ENCODE peak calls at places on chromosomes 7 and 10, in seven cellular contexts. One of them, this sample, is unnamed.

GRCh38 chr7:132292803-132293202 is 283.5 kb downstream of the PLXNA4 start:
- DNase-seq in GM10248: no peak
- DNase-seq in activated B cell treated with CpG ODN at 0.5 μM for 24 hours: no peak
- DNase-seq in body of pancreas: no peak
- DNase-seq in colonic mucosa: no peak
- DNase-seq in H9: no peak
- DNase-seq in fibroblast of lung: peak; percentile 18
- DNase-seq in this sample: peak; percentile 73

GRCh38 chr10:46028584-46029570 is 1.5 kb downstream of the NCOA4 start:
- DNase-seq in H9: no peak
- DNase-seq in fibroblast of lung: peak; percentile 82
- DNase-seq in activated B cell treated with CpG ODN at 0.5 μM for 24 hours: no peak
- DNase-seq in GM10248: peak; percentile 63
- DNase-seq in body of pancreas: peak; percentile 62
- DNase-seq in colonic mucosa: peak; percentile 56
- DNase-seq in this sample: peak; percentile 26

GRCh38 chr10:130021373-130021950 is 57.4 kb upstream of the EBF3 start:
- DNase-seq in body of pancreas: no peak
- DNase-seq in GM10248: no peak
- DNase-seq in H9: peak; percentile 9
- DNase-seq in colonic mucosa: no peak
- DNase-seq in activated B cell treated with CpG ODN at 0.5 μM for 24 hours: no peak
- DNase-seq in fibroblast of lung: peak; percentile 37
- DNase-seq in this sample: no peak

GRCh38 chr10:81068446-81068845 is 530.7 kb downstream of the SH2D4B start:
- DNase-seq in H9: no peak
- DNase-seq in body of pancreas: no peak
- DNase-seq in GM10248: no peak
- DNase-seq in fibroblast of lung: no peak
- DNase-seq in colonic mucosa: no peak
- DNase-seq in activated B cell treated with CpG ODN at 0.5 μM for 24 hours: no peak
- DNase-seq in this sample: no peak

GRCh38 chr10:105063796-105064195 is 422.7 kb downstream of the SORCS3 start:
- DNase-seq in GM10248: peak; percentile 20
- DNase-seq in H9: peak; percentile 71
- DNase-seq in colonic mucosa: peak; percentile 22
- DNase-seq in fibroblast of lung: peak; percentile 3
- DNase-seq in activated B cell treated with CpG ODN at 0.5 μM for 24 hours: no peak
- DNase-seq in body of pancreas: peak; percentile 74
- DNase-seq in this sample: peak; percentile 19

GRCh38 chr7:29924684-29925083 is 64.9 kb downstream of the SCRN1 start:
- DNase-seq in colonic mucosa: no peak
- DNase-seq in fibroblast of lung: no peak
- DNase-seq in GM10248: peak; percentile 36
- DNase-seq in H9: no peak
- DNase-seq in body of pancreas: no peak
- DNase-seq in activated B cell treated with CpG ODN at 0.5 μM for 24 hours: no peak
- DNase-seq in this sample: no peak

GRCh38 chr7:90709501-90710465 is 113.7 kb downstream of the CDK14 start:
- DNase-seq in colonic mucosa: no peak
- DNase-seq in H9: no peak
- DNase-seq in fibroblast of lung: peak; percentile 71
- DNase-seq in activated B cell treated with CpG ODN at 0.5 μM for 24 hours: peak; percentile 33
- DNase-seq in GM10248: no peak
- DNase-seq in body of pancreas: peak; percentile 58
- DNase-seq in this sample: no peak

GRCh38 chr10:3853547-3853989 is 68.6 kb upstream of the KLF6 start:
- DNase-seq in H9: no peak
- DNase-seq in body of pancreas: peak; percentile 70
- DNase-seq in GM10248: no peak
- DNase-seq in colonic mucosa: peak; percentile 78
- DNase-seq in activated B cell treated with CpG ODN at 0.5 μM for 24 hours: no peak
- DNase-seq in fibroblast of lung: peak; percentile 38
- DNase-seq in this sample: no peak

GRCh38 chr10:86653987-86654386 is 360 bp upstream of the OPN4 start:
- DNase-seq in activated B cell treated with CpG ODN at 0.5 μM for 24 hours: no peak
- DNase-seq in body of pancreas: no peak
- DNase-seq in H9: no peak
- DNase-seq in fibroblast of lung: no peak
- DNase-seq in colonic mucosa: no peak
- DNase-seq in GM10248: no peak
- DNase-seq in this sample: no peak

GRCh38 chr7:3585826-3586225 is 284.8 kb downstream of the SDK1 start:
- DNase-seq in activated B cell treated with CpG ODN at 0.5 μM for 24 hours: no peak
- DNase-seq in fibroblast of lung: no peak
- DNase-seq in body of pancreas: no peak
- DNase-seq in GM10248: no peak
- DNase-seq in H9: no peak
- DNase-seq in colonic mucosa: no peak
- DNase-seq in this sample: no peak

GRCh38 chr7:137443616-137444015 is 100.1 kb upstream of the PTN start:
- DNase-seq in H9: no peak
- DNase-seq in colonic mucosa: no peak
- DNase-seq in activated B cell treated with CpG ODN at 0.5 μM for 24 hours: no peak
- DNase-seq in GM10248: no peak
- DNase-seq in body of pancreas: no peak
- DNase-seq in fibroblast of lung: peak; percentile 85
- DNase-seq in this sample: no peak

GRCh38 chr7:34133983-34134782 is 228.8 kb downstream of the BMPER start:
- DNase-seq in fibroblast of lung: peak; percentile 81
- DNase-seq in colonic mucosa: peak; percentile 59
- DNase-seq in GM10248: peak; percentile 24
- DNase-seq in body of pancreas: peak; percentile 66
- DNase-seq in H9: peak; percentile 81
- DNase-seq in activated B cell treated with CpG ODN at 0.5 μM for 24 hours: no peak
- DNase-seq in this sample: peak; percentile 67

GRCh38 chr10:93379366-93380042 is 102.6 kb downstream of the MYOF start:
- DNase-seq in colonic mucosa: no peak
- DNase-seq in H9: no peak
- DNase-seq in fibroblast of lung: peak; percentile 63
- DNase-seq in activated B cell treated with CpG ODN at 0.5 μM for 24 hours: no peak
- DNase-seq in body of pancreas: no peak
- DNase-seq in GM10248: no peak
- DNase-seq in this sample: no peak

GRCh38 chr7:132455306-132455705 is 121.0 kb downstream of the PLXNA4 start:
- DNase-seq in activated B cell treated with CpG ODN at 0.5 μM for 24 hours: no peak
- DNase-seq in GM10248: no peak
- DNase-seq in H9: no peak
- DNase-seq in body of pancreas: no peak
- DNase-seq in fibroblast of lung: no peak
- DNase-seq in colonic mucosa: no peak
- DNase-seq in this sample: peak; percentile 42

GRCh38 chr7:148929176-148929575 is 45.1 kb upstream of the EZH2 start:
- DNase-seq in H9: no peak
- DNase-seq in body of pancreas: no peak
- DNase-seq in activated B cell treated with CpG ODN at 0.5 μM for 24 hours: no peak
- DNase-seq in colonic mucosa: no peak
- DNase-seq in GM10248: no peak
- DNase-seq in fibroblast of lung: no peak
- DNase-seq in this sample: no peak

GRCh38 chr10:34967411-34967880 is 122.7 kb downstream of the CUL2 start:
- DNase-seq in body of pancreas: peak; percentile 39
- DNase-seq in H9: no peak
- DNase-seq in activated B cell treated with CpG ODN at 0.5 μM for 24 hours: no peak
- DNase-seq in fibroblast of lung: peak; percentile 82
- DNase-seq in GM10248: no peak
- DNase-seq in colonic mucosa: no peak
- DNase-seq in this sample: no peak

GRCh38 chr7:44757311-44757710 is 8.7 kb downstream of the ZMIZ2 start:
- DNase-seq in colonic mucosa: no peak
- DNase-seq in GM10248: no peak
- DNase-seq in fibroblast of lung: peak; percentile 33
- DNase-seq in H9: no peak
- DNase-seq in body of pancreas: no peak
- DNase-seq in activated B cell treated with CpG ODN at 0.5 μM for 24 hours: no peak
- DNase-seq in this sample: peak; percentile 82

GRCh38 chr7:44381494-44382220 is 56.3 kb upstream of the CAMK2B start:
- DNase-seq in fibroblast of lung: no peak
- DNase-seq in GM10248: no peak
- DNase-seq in activated B cell treated with CpG ODN at 0.5 μM for 24 hours: no peak
- DNase-seq in colonic mucosa: peak; percentile 15
- DNase-seq in body of pancreas: no peak
- DNase-seq in H9: peak; percentile 20
- DNase-seq in this sample: no peak

GRCh38 chr10:23063387-23064287 is 31.7 kb upstream of the MSRB2 start:
- DNase-seq in H9: no peak
- DNase-seq in body of pancreas: no peak
- DNase-seq in activated B cell treated with CpG ODN at 0.5 μM for 24 hours: no peak
- DNase-seq in colonic mucosa: no peak
- DNase-seq in GM10248: no peak
- DNase-seq in fibroblast of lung: peak; percentile 52
- DNase-seq in this sample: no peak

GRCh38 chr7:154504938-154505337 is 452.7 kb downstream of the DPP6 start:
- DNase-seq in fibroblast of lung: no peak
- DNase-seq in body of pancreas: no peak
- DNase-seq in H9: no peak
- DNase-seq in colonic mucosa: no peak
- DNase-seq in GM10248: no peak
- DNase-seq in activated B cell treated with CpG ODN at 0.5 μM for 24 hours: no peak
- DNase-seq in this sample: no peak

GRCh38 chr10:11658801-11659368 is 47.4 kb upstream of the USP6NL start:
- DNase-seq in activated B cell treated with CpG ODN at 0.5 μM for 24 hours: no peak
- DNase-seq in colonic mucosa: no peak
- DNase-seq in H9: peak; percentile 9
- DNase-seq in fibroblast of lung: no peak
- DNase-seq in body of pancreas: no peak
- DNase-seq in GM10248: no peak
- DNase-seq in this sample: no peak

GRCh38 chr7:87934699-87935372 is 785 bp downstream of the ADAM22 start:
- DNase-seq in fibroblast of lung: peak; percentile 27
- DNase-seq in GM10248: peak; percentile 50
- DNase-seq in colonic mucosa: peak; percentile 21
- DNase-seq in H9: peak; percentile 35
- DNase-seq in activated B cell treated with CpG ODN at 0.5 μM for 24 hours: peak; percentile 19
- DNase-seq in body of pancreas: no peak
- DNase-seq in this sample: peak; percentile 23

GRCh38 chr10:77045046-77045445 is 592.6 kb downstream of the KCNMA1 start:
- DNase-seq in GM10248: no peak
- DNase-seq in H9: no peak
- DNase-seq in fibroblast of lung: no peak
- DNase-seq in activated B cell treated with CpG ODN at 0.5 μM for 24 hours: no peak
- DNase-seq in colonic mucosa: no peak
- DNase-seq in body of pancreas: no peak
- DNase-seq in this sample: no peak

GRCh38 chr10:77049146-77049545 is 588.5 kb downstream of the KCNMA1 start:
- DNase-seq in colonic mucosa: no peak
- DNase-seq in body of pancreas: no peak
- DNase-seq in GM10248: no peak
- DNase-seq in H9: no peak
- DNase-seq in fibroblast of lung: no peak
- DNase-seq in activated B cell treated with CpG ODN at 0.5 μM for 24 hours: no peak
- DNase-seq in this sample: no peak

GRCh38 chr10:77051837-77052236 is 585.8 kb downstream of the KCNMA1 start:
- DNase-seq in body of pancreas: no peak
- DNase-seq in colonic mucosa: no peak
- DNase-seq in fibroblast of lung: no peak
- DNase-seq in activated B cell treated with CpG ODN at 0.5 μM for 24 hours: no peak
- DNase-seq in GM10248: no peak
- DNase-seq in H9: no peak
- DNase-seq in this sample: no peak

GRCh38 chr10:77052592-77052991 is 585.0 kb downstream of the KCNMA1 start:
- DNase-seq in fibroblast of lung: no peak
- DNase-seq in body of pancreas: no peak
- DNase-seq in GM10248: no peak
- DNase-seq in H9: no peak
- DNase-seq in colonic mucosa: no peak
- DNase-seq in activated B cell treated with CpG ODN at 0.5 μM for 24 hours: no peak
- DNase-seq in this sample: no peak

GRCh38 chr10:77049896-77050295 is 587.7 kb downstream of the KCNMA1 start:
- DNase-seq in fibroblast of lung: no peak
- DNase-seq in body of pancreas: no peak
- DNase-seq in activated B cell treated with CpG ODN at 0.5 μM for 24 hours: no peak
- DNase-seq in colonic mucosa: no peak
- DNase-seq in GM10248: no peak
- DNase-seq in H9: no peak
- DNase-seq in this sample: no peak
- TF ChIP-seq CTCF in fibroblast of lung: no peak
- TF ChIP-seq CTCF in body of pancreas: no peak
- TF ChIP-seq CTCF in activated B cell treated with CpG ODN at 0.5 μM for 24 hours: no peak
- TF ChIP-seq CTCF in colonic mucosa: no peak
- TF ChIP-seq CTCF in GM10248: no peak
- TF ChIP-seq CTCF in H9: no peak
- TF ChIP-seq CTCF in this sample: no peak

DNA sequence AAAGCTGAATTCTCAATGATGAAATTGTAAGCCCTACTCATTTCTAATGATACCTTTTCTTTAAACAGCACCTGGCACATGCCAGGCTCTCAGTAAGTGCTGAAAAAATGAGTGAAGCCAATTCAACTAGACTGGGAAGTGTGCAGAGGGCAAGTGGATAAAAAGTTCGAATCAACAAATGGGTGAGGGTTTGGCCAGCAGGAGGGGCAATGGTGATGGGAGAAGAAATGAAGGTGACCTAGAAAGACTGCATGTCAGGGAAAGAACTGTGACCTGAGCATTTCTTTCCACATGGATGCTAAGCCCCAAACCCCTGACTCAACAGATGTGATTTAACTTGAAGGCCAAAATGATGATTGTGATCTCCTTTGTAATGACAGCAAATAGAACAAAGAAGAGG is 54.6 kb downstream of the DKK1 start:
- DNase-seq in fibroblast of lung: no peak
- DNase-seq in activated B cell treated with CpG ODN at 0.5 μM for 24 hours: no peak
- DNase-seq in H9: no peak
- DNase-seq in colonic mucosa: no peak
- DNase-seq in body of pancreas: peak; percentile 13
- DNase-seq in GM10248: no peak
- DNase-seq in this sample: no peak
- TF ChIP-seq CTCF in fibroblast of lung: no peak
- TF ChIP-seq CTCF in activated B cell treated with CpG ODN at 0.5 μM for 24 hours: no peak
- TF ChIP-seq CTCF in H9: peak; percentile 43
- TF ChIP-seq CTCF in colonic mucosa: no peak
- TF ChIP-seq CTCF in body of pancreas: no peak
- TF ChIP-seq CTCF in GM10248: no peak
- TF ChIP-seq CTCF in this sample: peak; percentile 18

DNA sequence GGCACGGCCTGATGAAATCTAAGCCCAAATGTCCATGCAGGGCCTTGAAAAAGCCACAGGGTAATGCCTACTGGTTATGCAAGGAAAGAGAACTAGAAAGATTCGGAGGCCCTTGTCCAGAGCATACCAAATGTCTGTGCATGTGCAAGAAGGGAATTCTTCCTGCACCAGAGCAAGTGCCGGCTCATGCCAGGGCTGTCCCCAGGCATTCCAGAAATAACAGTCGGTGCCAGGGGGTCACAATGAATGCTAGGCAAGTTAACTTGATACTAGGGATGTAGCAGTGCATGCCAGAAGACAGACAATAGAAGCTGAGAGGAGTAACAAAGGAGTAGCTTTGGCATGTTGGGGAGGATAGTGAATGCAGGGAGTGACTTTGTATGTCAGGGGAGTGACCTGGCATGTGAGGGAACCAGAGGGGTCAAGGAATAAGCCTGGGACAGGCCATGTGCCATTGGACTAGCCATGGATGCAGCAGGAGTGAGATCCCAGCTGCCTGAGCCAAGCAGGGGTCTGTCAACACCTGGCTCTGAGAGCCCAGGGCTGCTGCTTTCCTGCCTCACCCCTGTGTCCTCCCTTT is 119.5 kb upstream of the UNC5B start:
- DNase-seq in H9: no peak
- DNase-seq in colonic mucosa: no peak
- DNase-seq in fibroblast of lung: no peak
- DNase-seq in GM10248: no peak
- DNase-seq in activated B cell treated with CpG ODN at 0.5 μM for 24 hours: no peak
- DNase-seq in body of pancreas: no peak
- DNase-seq in this sample: no peak
- TF ChIP-seq CTCF in H9: no peak
- TF ChIP-seq CTCF in colonic mucosa: no peak
- TF ChIP-seq CTCF in fibroblast of lung: no peak
- TF ChIP-seq CTCF in GM10248: no peak
- TF ChIP-seq CTCF in activated B cell treated with CpG ODN at 0.5 μM for 24 hours: no peak
- TF ChIP-seq CTCF in body of pancreas: no peak
- TF ChIP-seq CTCF in this sample: no peak

GRCh38 chr7:107044347-107045194 is at the start of gene PRKAR2B:
- DNase-seq in GM10248: peak; percentile 80
- DNase-seq in H9: peak; percentile 88
- DNase-seq in fibroblast of lung: peak; percentile 66
- DNase-seq in colonic mucosa: peak; percentile 73
- DNase-seq in body of pancreas: peak; percentile 77
- DNase-seq in activated B cell treated with CpG ODN at 0.5 μM for 24 hours: peak; percentile 70
- DNase-seq in this sample: peak; percentile 91
- TF ChIP-seq CTCF in GM10248: no peak
- TF ChIP-seq CTCF in H9: no peak
- TF ChIP-seq CTCF in fibroblast of lung: no peak
- TF ChIP-seq CTCF in colonic mucosa: no peak
- TF ChIP-seq CTCF in body of pancreas: no peak
- TF ChIP-seq CTCF in activated B cell treated with CpG ODN at 0.5 μM for 24 hours: no peak
- TF ChIP-seq CTCF in this sample: no peak

This sample was measured in BE2C.